ENCODE peak calls at places on chromosomes 1 and 21, in six cellular contexts. C is mesenchymal stem cell, W is neuronal stem cell, I is IMR-90, A is H9, E is trophoblast cell. Z is an unnamed sample.

GRCh38 chr1:101262601-101263348 is 26.0 kb downstream of the S1PR1 start:
- DNase-seq in C (peak), W (no peak), I (no peak), A (no peak), E (no peak), Z (no peak)

GRCh38 chr1:16236091-16236494 is 890 bp downstream of the CPLANE2 start:
- DNase-seq in C (peak), W (no peak), I (peak), A (no peak), E (no peak), Z (no peak)

GRCh38 chr1:162678439-162678838 is 46.2 kb downstream of the DDR2 start:
- DNase-seq in C (peak), W (no peak), I (peak), A (no peak), E (no peak), Z (no peak)

GRCh38 chr1:199282910-199283309 is 644.1 kb downstream of the PTPRC start:
- DNase-seq in C (peak), W (no peak), I (peak), A (no peak), E (no peak), Z (no peak)

GRCh38 chr1:145846191-145846590 is 761 bp downstream of the NUDT17 start:
- DNase-seq in C (peak), W (peak), I (peak), A (peak), E (peak), Z (no peak)

GRCh38 chr1:154863702-154864174 is 6.3 kb downstream of the KCNN3 start:
- DNase-seq in C (peak), W (no peak), I (peak), A (peak), E (peak), Z (no peak)

GRCh38 chr1:13756557-13757315 is 56.7 kb downstream of the PRDM2 start:
- DNase-seq in C (no peak), W (no peak), I (no peak), A (no peak), E (no peak), Z (no peak)

GRCh38 chr21:37532868-37533780 is 166.6 kb downstream of the DYRK1A start:
- DNase-seq in C (peak), W (no peak), I (peak), A (no peak), E (peak), Z (peak)

GRCh38 chr1:14602131-14602530 is 3.6 kb downstream of the KAZN start:
- DNase-seq in C (no peak), W (no peak), I (no peak), A (no peak), E (peak), Z (no peak)

GRCh38 chr1:78340006-78340405 is 150.8 kb upstream of the PTGFR start:
- DNase-seq in C (peak), W (no peak), I (peak), A (no peak), E (peak), Z (no peak)

GRCh38 chr1:223492044-223492443 is 98.8 kb downstream of the CCDC185 start:
- DNase-seq in C (no peak), W (no peak), I (no peak), A (no peak), E (no peak), Z (no peak)

GRCh38 chr1:245671966-245672767 is 517.4 kb downstream of the KIF26B start:
- DNase-seq in C (no peak), W (no peak), I (no peak), A (peak), E (no peak), Z (no peak)

GRCh38 chr1:109930252-109930993 is 19.8 kb downstream of the CSF1 start:
- DNase-seq in C (no peak), W (no peak), I (no peak), A (peak), E (no peak), Z (no peak)

GRCh38 chr1:109933856-109934711 is 23.4 kb downstream of the CSF1 start:
- DNase-seq in C (peak), W (no peak), I (peak), A (no peak), E (peak), Z (no peak)

GRCh38 chr1:109931189-109931672 is 20.6 kb downstream of the CSF1 start:
- DNase-seq in C (peak), W (peak), I (peak), A (peak), E (peak), Z (peak)

GRCh38 chr1:109932679-109933078 is 22.0 kb downstream of the CSF1 start:
- DNase-seq in C (no peak), W (no peak), I (no peak), A (no peak), E (no peak), Z (no peak)

GRCh38 chr1:109932232-109932631 is 21.6 kb downstream of the CSF1 start:
- DNase-seq in C (no peak), W (no peak), I (no peak), A (no peak), E (no peak), Z (no peak)
- H4K91ac ChIP-seq in C (no peak), W (no peak), I (no peak), A (no peak), E (no peak), Z (no peak)

DNA sequence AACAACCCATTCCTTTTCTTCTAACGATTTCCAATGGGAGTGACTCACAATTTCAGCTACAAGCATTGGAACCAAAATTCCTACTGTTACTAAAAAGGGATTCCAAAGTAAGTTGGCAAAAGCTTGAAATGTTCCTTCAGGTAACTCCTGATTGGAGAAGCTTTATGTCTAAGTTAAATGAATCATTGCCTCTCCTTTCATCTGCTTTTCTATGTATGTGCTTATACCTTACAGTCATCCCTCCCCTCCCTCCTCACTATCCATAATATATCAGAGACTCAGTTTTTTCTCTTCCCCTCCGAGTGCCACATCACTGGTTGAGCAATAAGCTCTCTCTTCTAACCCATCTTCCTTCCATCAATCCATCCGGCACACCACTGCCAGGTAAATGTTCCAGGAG is 86.8 kb downstream of the TIAM1 start:
- DNase-seq in C (no peak), W (no peak), I (no peak), A (no peak), E (peak), Z (no peak)
- H4K91ac ChIP-seq in C (no peak), W (peak), I (no peak), A (no peak), E (no peak), Z (no peak)

GRCh38 chr1:91655912-91656449 is 155.3 kb downstream of the CDC7 start:
- DNase-seq in C (no peak), W (no peak), I (no peak), A (no peak), E (no peak), Z (no peak)
- H4K91ac ChIP-seq in C (no peak), W (no peak), I (no peak), A (no peak), E (no peak), Z (no peak)

DNA sequence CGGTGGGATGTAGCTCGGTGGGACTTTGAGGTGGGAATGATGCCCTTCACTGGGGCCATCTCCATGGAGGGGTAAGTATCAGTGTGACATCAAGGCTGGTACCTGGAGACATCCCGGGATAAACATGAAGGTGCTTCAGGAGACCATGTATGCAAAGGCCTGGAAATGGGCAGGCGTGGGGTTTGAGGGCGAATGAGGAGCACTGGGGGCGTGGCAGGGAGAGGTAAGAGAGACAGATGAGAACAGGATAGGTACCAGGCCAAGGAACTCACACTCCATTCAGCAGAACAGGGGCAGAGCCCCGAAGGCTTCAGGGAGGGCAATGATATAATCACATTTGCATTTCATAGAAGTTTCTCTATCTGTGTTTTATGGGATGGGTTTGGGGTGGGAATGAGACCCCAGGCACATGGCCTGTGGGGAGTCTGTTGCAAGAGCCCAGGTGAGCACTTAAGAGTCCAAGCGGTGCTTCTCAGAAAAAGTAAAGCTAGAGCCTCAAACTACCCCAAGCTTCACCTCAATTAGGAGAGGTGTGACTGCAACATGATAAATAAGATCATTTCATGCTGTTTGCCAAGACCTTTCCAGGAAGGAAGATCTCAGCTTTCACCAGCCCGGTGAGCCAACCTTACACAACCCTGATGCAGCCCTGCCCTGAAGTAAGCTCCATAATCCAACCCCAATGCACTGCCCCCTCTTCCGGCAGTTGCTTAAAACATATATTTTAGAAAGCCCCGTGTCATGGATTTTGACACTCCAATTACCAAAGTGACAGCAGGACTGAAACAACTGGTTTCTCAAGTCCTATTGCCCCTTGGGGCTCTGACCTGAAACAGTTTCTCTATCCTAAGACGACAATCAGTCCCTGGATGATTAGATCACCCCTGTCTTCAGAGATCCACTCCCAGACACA is 7.4 kb downstream of the S100A9 start:
- DNase-seq in C (no peak), W (no peak), I (no peak), A (peak), E (peak), Z (no peak)
- H4K91ac ChIP-seq in C (no peak), W (no peak), I (no peak), A (no peak), E (peak), Z (no peak)

GRCh38 chr1:159203621-159204020 is 1.1 kb upstream of the ACKR1 start:
- DNase-seq in C (no peak), W (no peak), I (no peak), A (no peak), E (no peak), Z (no peak)
- H4K91ac ChIP-seq in C (no peak), W (no peak), I (no peak), A (no peak), E (no peak), Z (no peak)

DNA sequence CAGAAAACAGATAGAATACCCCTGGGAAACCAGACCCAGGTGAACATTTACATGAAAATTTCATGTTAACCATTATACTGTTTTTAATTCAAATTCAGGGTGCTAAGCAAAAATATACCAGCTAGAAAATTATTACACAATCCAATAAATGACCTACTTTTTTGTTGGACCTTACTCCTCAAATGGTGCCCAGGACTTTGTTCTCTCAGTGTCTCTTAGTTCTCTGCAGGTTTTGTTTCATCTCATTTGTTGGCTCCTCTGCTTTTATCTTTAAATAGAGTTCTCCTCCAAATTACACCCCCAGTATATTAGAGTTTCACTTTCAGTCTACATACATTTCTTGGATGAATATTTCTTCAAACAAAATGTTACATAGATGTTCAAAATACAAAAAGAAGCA is 314.8 kb downstream of the TPR start:
- DNase-seq in C (no peak), W (no peak), I (no peak), A (no peak), E (no peak), Z (no peak)
- H4K91ac ChIP-seq in C (no peak), W (no peak), I (no peak), A (no peak), E (no peak), Z (no peak)

DNA sequence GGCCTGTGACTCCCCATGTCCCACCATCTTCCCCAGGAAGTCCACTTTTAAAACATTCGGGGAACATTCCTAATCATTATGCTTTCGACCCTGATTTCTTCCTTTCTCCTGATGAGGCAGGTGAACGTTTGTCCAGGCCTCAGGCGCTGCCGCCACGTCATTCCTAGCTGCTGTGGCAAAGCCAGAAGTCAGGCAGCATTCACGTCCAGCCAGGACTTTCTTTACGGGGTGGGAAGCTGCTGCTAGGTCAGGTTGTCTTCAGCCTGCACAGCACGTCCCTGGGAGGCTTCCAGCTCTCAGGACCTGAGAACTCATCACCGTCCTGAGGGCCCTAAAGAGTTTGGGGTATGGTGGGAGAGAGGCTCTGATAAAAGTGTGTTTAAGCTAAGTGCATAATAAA is 7.8 kb downstream of the KRTAP10-1 start:
- DNase-seq in C (no peak), W (no peak), I (no peak), A (no peak), E (no peak), Z (no peak)
- H4K91ac ChIP-seq in C (no peak), W (no peak), I (no peak), A (no peak), E (no peak), Z (no peak)